ENCODE peak calls at places on chromosomes 12 and 14, in eight cellular contexts. Y is prostate gland; P is heart left ventricle; A is body of pancreas; E is cardiac muscle cell; C is left ventricle myocardium inferior; R is fibroblast of lung; O is effector memory CD4-positive, alpha-beta T cell. Q is an unnamed sample. For H3K27me3 and H3K36me3, the result is how much of the 10 kb centered on the place peaks cover.

GRCh38 chr14:91298576-91298975 is 54.1 kb upstream of the GPR68 start:
- DNase-seq in P (no peak), C (no peak), Y (no peak), R (no peak), A (no peak), O (no peak), E (no peak), Q (no peak)

GRCh38 chr14:56787530-56787929 is 22.7 kb downstream of the OTX2 start:
- DNase-seq in Y (no peak), E (no peak), R (no peak), O (no peak), P (no peak), A (no peak), C (no peak), Q (no peak)

GRCh38 chr14:26941521-26941920 is 343.7 kb upstream of the NOVA1 start:
- DNase-seq in C (no peak), A (no peak), Y (no peak), P (no peak), R (no peak), O (no peak), E (no peak), Q (no peak)

GRCh38 chr12:54262403-54262925 is 17.5 kb downstream of the CBX5 start:
- DNase-seq in C (no peak), Y (no peak), A (no peak), O (no peak), E (peak), P (no peak), R (peak), Q (no peak)

GRCh38 chr14:38948576-38948975 is 154.5 kb downstream of the SEC23A start:
- DNase-seq in C (no peak), Y (no peak), A (no peak), P (no peak), O (no peak), R (no peak), E (no peak), Q (no peak)

GRCh38 chr12:90253142-90253541 is 544.5 kb upstream of the ATP2B1 start:
- DNase-seq in Y (no peak), A (no peak), C (no peak), R (no peak), O (no peak), P (no peak), E (no peak), Q (no peak)

GRCh38 chr12:6426882-6427671 is 17.7 kb upstream of the CD27 start:
- DNase-seq in C (no peak), Y (no peak), A (no peak), E (no peak), P (no peak), O (peak), R (no peak), Q (no peak)

GRCh38 chr12:131755305-131756113 is 44.6 kb downstream of the SFSWAP start:
- DNase-seq in Y (no peak), O (no peak), R (peak), C (no peak), E (peak), A (no peak), P (no peak), Q (no peak)

GRCh38 chr12:132061197-132061596 is 82.9 kb downstream of the DDX51 start:
- DNase-seq in O (no peak), R (no peak), C (no peak), P (no peak), E (no peak), Y (no peak), A (no peak), Q (no peak)

GRCh38 chr14:65193891-65194290 is 91.6 kb upstream of the MAX start:
- DNase-seq in A (no peak), E (no peak), O (no peak), Y (no peak), C (no peak), P (no peak), R (no peak), Q (no peak)

GRCh38 chr14:102510616-102511520 is 1.3 kb upstream of the ANKRD9 start:
- DNase-seq in O (no peak), P (no peak), R (no peak), A (no peak), E (peak), C (peak), Y (peak), Q (no peak)

GRCh38 chr12:53380797-53381738 is 1.1 kb downstream of the SP1 start:
- DNase-seq in Y (no peak), C (no peak), E (peak), A (peak), O (no peak), P (no peak), R (peak), Q (peak)

GRCh38 chr12:9906888-9907287 is 25.3 kb downstream of the CLEC2A start:
- DNase-seq in E (no peak), R (no peak), Y (no peak), P (no peak), A (no peak), O (no peak), C (no peak), Q (no peak)

GRCh38 chr14:100810861-100811461 is 15.0 kb upstream of the MEG3 start:
- DNase-seq in E (peak), Y (no peak), O (no peak), P (peak), A (no peak), C (no peak), R (no peak), Q (no peak)

DNA sequence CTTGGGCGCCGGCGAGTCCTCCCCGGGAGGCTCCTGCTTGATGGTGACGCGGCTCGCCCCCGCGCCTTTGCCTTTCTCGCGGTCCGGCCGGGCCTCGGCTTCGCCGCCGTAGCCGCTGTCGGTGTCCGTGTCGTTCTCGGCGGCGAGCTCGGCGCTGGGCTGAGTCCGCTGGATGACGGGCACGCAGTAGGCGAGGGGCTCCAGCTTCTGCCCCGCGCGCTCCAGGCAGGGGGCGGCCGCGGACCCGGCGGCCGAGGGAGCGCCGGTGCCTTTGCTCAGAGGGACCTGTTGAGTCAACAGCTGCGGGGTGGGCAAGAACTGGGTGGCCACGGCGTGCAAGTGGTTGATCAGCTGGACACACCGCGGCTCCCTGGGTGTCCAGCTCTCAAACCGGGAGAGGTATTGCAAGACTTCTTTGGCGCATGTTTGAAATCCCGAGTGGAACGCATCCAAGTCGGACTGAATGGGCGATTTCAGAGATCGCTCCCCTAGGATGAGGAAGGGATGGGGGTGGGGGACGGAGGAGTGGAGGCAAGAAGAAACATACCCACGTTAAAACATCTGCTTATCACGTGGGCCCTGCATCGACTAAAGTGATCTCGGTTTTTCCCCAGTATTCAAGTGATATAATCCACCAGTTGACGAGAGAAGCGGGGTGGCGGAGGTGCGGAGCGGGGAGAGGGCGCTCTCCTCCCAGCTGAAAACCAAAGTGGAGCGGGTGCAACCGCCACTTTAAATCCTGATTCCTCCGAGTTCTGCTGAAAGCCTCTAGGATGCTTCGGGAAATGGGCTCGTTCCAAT is 2.0 kb downstream of the BHLHE41 start:
- DNase-seq in R (peak), O (no peak), A (peak), Y (peak), E (peak), P (peak), C (peak), Q (peak)
- H3K27me3 ChIP-seq in R (under half), O (half or more), A (under half), Y (under half), E (half or more), P (under half), C (under half), Q (under half)

DNA sequence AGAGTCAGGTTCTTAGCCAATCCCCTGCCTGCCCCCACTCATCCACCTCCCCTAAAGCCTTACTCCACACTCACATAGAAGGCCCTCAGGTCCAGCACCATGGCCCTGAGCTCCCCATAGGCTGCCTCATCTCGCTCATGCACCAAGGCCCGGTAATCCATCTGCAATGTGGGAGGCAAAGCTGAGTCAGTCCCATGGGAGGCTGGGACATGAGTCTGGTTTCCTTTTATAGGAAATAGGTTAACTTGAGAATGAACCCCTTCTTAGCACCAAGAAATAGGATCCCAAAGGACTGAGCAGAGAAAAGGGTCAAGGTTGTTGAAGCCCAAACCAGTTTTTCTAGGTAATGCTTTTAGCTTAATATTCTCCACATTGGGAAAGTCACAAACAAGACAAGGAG is 2.1 kb upstream of the EMC9 start:
- DNase-seq in A (no peak), R (no peak), O (no peak), P (no peak), C (no peak), Y (no peak), E (peak), Q (no peak)
- H3K27ac ChIP-seq in A (no peak), R (no peak), O (no peak), P (no peak), C (no peak), Y (no peak), E (no peak), Q (peak)

DNA sequence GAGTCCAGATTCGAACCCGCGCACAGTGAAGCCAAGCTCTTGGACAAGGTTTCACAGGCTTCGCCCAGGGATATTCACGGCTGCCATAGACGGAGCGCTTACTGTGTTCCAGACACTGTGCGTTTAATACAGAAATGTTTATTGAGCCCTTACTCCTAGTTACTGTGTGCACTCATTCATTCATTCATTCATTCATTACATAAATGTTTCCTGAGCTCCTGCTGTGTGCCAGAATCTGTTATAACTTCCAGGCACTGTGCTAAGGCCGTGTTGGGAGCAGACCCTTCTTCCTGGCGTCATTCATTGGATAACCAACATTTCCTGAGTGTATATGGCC is 734 bp upstream of the MED13L start:
- DNase-seq in O (no peak), P (no peak), R (no peak), Y (no peak), C (no peak), E (no peak), A (no peak), Q (no peak)
- H3K36me3 ChIP-seq in O (under half), P (under half), R (under half), Y (under half), C (under half), E (under half), A (under half), Q (under half)

GRCh38 chr12:3489057-3489456 is 1.9 kb upstream of the PRMT8 start:
- DNase-seq in Y (no peak), C (no peak), P (no peak), O (no peak), A (no peak), E (peak), R (peak), Q (no peak)

GRCh38 chr12:3492868-3493224 is 1.8 kb downstream of the PRMT8 start:
- DNase-seq in P (no peak), E (no peak), A (no peak), O (no peak), R (no peak), C (no peak), Y (no peak), Q (no peak)

GRCh38 chr12:3493225-3494049 is 2.4 kb downstream of the PRMT8 start:
- DNase-seq in R (no peak), A (no peak), C (peak), P (no peak), E (no peak), Y (no peak), O (no peak), Q (peak)

GRCh38 chr12:3490848-3491382 is at the start of gene PRMT8:
- DNase-seq in A (no peak), O (no peak), E (peak), C (no peak), Y (no peak), P (no peak), R (peak), Q (no peak)

DNA sequence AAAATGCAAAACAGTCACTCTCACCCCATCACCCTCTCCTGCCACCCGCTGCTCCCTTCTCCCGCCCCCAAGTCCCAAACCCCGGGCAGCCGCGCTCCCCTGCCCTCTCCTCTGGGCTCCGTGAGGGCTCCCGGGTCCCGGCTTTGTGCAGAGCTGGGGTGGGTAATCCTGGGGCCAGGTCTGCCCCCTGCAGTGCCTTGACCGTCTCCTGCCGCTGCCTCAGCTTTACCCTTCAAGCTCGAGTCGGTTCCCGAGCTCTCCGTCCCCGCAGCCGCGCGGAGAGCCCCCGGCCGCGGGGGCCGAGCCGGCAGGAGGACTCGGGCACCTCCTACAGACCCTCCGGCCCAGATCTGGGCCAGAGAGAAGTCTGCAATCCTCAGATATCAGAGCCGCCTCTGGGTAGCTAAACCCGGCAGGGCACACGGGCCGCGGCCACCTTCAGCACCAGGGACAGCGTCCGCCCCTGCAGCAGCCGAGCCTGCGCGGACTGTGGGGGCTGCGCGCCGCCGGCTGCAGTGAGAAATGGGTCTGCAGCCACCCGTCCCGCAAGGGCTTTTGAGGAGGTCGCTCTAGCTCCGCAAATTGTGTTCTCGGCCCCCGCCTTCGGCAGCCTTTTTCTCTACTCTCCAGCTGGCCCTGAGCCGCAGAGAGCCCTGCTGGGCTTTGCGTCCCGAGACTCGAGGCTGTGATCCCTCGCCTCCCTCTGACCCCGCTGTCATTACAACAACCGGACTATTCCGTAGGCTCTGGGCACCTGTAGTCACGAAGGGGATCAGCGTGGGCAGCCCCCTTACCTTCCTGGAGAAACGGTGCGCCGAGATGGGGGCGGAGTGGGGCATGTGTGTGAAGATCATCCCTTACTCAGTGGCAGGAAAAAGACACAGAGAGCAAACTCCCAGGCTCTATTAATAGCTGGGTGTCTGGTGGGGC is 1.2 kb downstream of the PRMT8 start:
- DNase-seq in O (no peak), Y (peak), R (peak), C (peak), A (peak), E (peak), P (no peak), Q (peak)
- H3K27me3 ChIP-seq in O (half or more), Y (under half), R (under half), C (half or more), A (under half), E (half or more), P (half or more), Q (half or more)

GRCh38 chr14:58751788-58752187 is 114.0 kb downstream of the DACT1 start:
- DNase-seq in C (no peak), E (no peak), O (no peak), R (no peak), P (no peak), Y (no peak), A (no peak), Q (no peak)

GRCh38 chr14:58752280-58752679 is 114.5 kb downstream of the DACT1 start:
- DNase-seq in E (no peak), A (no peak), Y (no peak), O (no peak), R (peak), C (no peak), P (no peak), Q (no peak)

GRCh38 chr14:58750321-58751269 is 112.8 kb downstream of the DACT1 start:
- DNase-seq in O (no peak), C (no peak), Y (no peak), A (no peak), P (no peak), E (no peak), R (no peak), Q (no peak)

GRCh38 chr14:58755026-58755929 is 117.5 kb downstream of the DACT1 start:
- DNase-seq in P (no peak), Y (peak), R (no peak), A (no peak), E (no peak), C (no peak), O (no peak), Q (no peak)

GRCh38 chr14:58752782-58753181 is 115.0 kb downstream of the DACT1 start:
- DNase-seq in O (no peak), C (peak), R (peak), P (peak), A (peak), Y (peak), E (peak), Q (peak)
- H3K27ac ChIP-seq in O (no peak), C (peak), R (no peak), P (no peak), A (peak), Y (peak), E (no peak), Q (no peak)